ENCODE peak calls at places on chromosomes 11 and 22, in nine cellular contexts. One of them, this sample, is unnamed.

GRCh38 chr22:38878001-38878400 is 6.0 kb upstream of the CBX6 start:
- DNase-seq in body of pancreas: no peak
- DNase-seq in mesendoderm: no peak
- DNase-seq in BJ: no peak
- DNase-seq in uterus: no peak
- DNase-seq in aorta: no peak
- DNase-seq in sigmoid colon: no peak
- DNase-seq in cardiac muscle cell: no peak
- DNase-seq in Peyer's patch: no peak
- DNase-seq in this sample: no peak

GRCh38 chr22:22692707-22693530 is 48.5 kb downstream of the GGTLC2 start:
- DNase-seq in body of pancreas: peak
- DNase-seq in mesendoderm: peak
- DNase-seq in BJ: no peak
- DNase-seq in uterus: no peak
- DNase-seq in aorta: no peak
- DNase-seq in sigmoid colon: peak
- DNase-seq in cardiac muscle cell: peak
- DNase-seq in Peyer's patch: peak
- DNase-seq in this sample: peak

GRCh38 chr11:59560290-59560701 is 49.0 kb downstream of the OR4D9 start:
- DNase-seq in body of pancreas: peak
- DNase-seq in mesendoderm: peak
- DNase-seq in BJ: no peak
- DNase-seq in uterus: peak
- DNase-seq in aorta: no peak
- DNase-seq in sigmoid colon: peak
- DNase-seq in cardiac muscle cell: peak
- DNase-seq in Peyer's patch: peak
- DNase-seq in this sample: peak

GRCh38 chr11:117005758-117006157 is 92.5 kb downstream of the SIK3 start:
- DNase-seq in body of pancreas: no peak
- DNase-seq in mesendoderm: no peak
- DNase-seq in BJ: no peak
- DNase-seq in uterus: no peak
- DNase-seq in aorta: no peak
- DNase-seq in sigmoid colon: no peak
- DNase-seq in cardiac muscle cell: no peak
- DNase-seq in Peyer's patch: no peak
- DNase-seq in this sample: no peak

GRCh38 chr11:128610765-128611617 is 23.6 kb upstream of the ETS1 start:
- DNase-seq in body of pancreas: no peak
- DNase-seq in mesendoderm: no peak
- DNase-seq in BJ: no peak
- DNase-seq in uterus: no peak
- DNase-seq in aorta: no peak
- DNase-seq in sigmoid colon: no peak
- DNase-seq in cardiac muscle cell: no peak
- DNase-seq in Peyer's patch: peak
- DNase-seq in this sample: no peak

GRCh38 chr11:101327908-101328307 is 198.3 kb upstream of the PGR start:
- DNase-seq in body of pancreas: no peak
- DNase-seq in mesendoderm: no peak
- DNase-seq in BJ: no peak
- DNase-seq in uterus: no peak
- DNase-seq in aorta: no peak
- DNase-seq in sigmoid colon: no peak
- DNase-seq in cardiac muscle cell: peak
- DNase-seq in Peyer's patch: no peak
- DNase-seq in this sample: no peak

GRCh38 chr22:24962094-24962493 is 9.6 kb downstream of the KIAA1671 start:
- DNase-seq in body of pancreas: no peak
- DNase-seq in mesendoderm: no peak
- DNase-seq in BJ: no peak
- DNase-seq in uterus: no peak
- DNase-seq in aorta: no peak
- DNase-seq in sigmoid colon: no peak
- DNase-seq in cardiac muscle cell: no peak
- DNase-seq in Peyer's patch: no peak
- DNase-seq in this sample: no peak

GRCh38 chr22:37686002-37686982 is at the start of gene NOL12:
- DNase-seq in body of pancreas: peak
- DNase-seq in mesendoderm: peak
- DNase-seq in BJ: no peak
- DNase-seq in uterus: peak
- DNase-seq in aorta: peak
- DNase-seq in sigmoid colon: peak
- DNase-seq in cardiac muscle cell: peak
- DNase-seq in Peyer's patch: peak
- DNase-seq in this sample: peak

GRCh38 chr11:363948-364761 is 5.1 kb upstream of the B4GALNT4 start:
- DNase-seq in body of pancreas: peak
- DNase-seq in mesendoderm: peak
- DNase-seq in BJ: no peak
- DNase-seq in uterus: peak
- DNase-seq in aorta: peak
- DNase-seq in sigmoid colon: peak
- DNase-seq in cardiac muscle cell: no peak
- DNase-seq in Peyer's patch: peak
- DNase-seq in this sample: peak

GRCh38 chr11:2517016-2517385 is 72.2 kb downstream of the KCNQ1 start:
- DNase-seq in body of pancreas: no peak
- DNase-seq in mesendoderm: no peak
- DNase-seq in BJ: no peak
- DNase-seq in uterus: peak
- DNase-seq in aorta: peak
- DNase-seq in sigmoid colon: peak
- DNase-seq in cardiac muscle cell: no peak
- DNase-seq in Peyer's patch: peak
- DNase-seq in this sample: no peak

GRCh38 chr11:63666874-63667273 is 4.3 kb downstream of the ATL3 start:
- DNase-seq in body of pancreas: no peak
- DNase-seq in mesendoderm: no peak
- DNase-seq in BJ: no peak
- DNase-seq in uterus: no peak
- DNase-seq in aorta: no peak
- DNase-seq in sigmoid colon: no peak
- DNase-seq in cardiac muscle cell: peak
- DNase-seq in Peyer's patch: no peak
- DNase-seq in this sample: no peak

GRCh38 chr22:42270512-42271190 is at the start of gene TCF20:
- DNase-seq in body of pancreas: peak
- DNase-seq in mesendoderm: peak
- DNase-seq in BJ: no peak
- DNase-seq in uterus: peak
- DNase-seq in aorta: peak
- DNase-seq in sigmoid colon: peak
- DNase-seq in cardiac muscle cell: peak
- DNase-seq in Peyer's patch: peak
- DNase-seq in this sample: peak

GRCh38 chr11:14424096-14424495 is 65.1 kb upstream of the RRAS2 start:
- DNase-seq in body of pancreas: no peak
- DNase-seq in mesendoderm: peak
- DNase-seq in BJ: no peak
- DNase-seq in uterus: no peak
- DNase-seq in aorta: no peak
- DNase-seq in sigmoid colon: no peak
- DNase-seq in cardiac muscle cell: peak
- DNase-seq in Peyer's patch: no peak
- DNase-seq in this sample: no peak

DNA sequence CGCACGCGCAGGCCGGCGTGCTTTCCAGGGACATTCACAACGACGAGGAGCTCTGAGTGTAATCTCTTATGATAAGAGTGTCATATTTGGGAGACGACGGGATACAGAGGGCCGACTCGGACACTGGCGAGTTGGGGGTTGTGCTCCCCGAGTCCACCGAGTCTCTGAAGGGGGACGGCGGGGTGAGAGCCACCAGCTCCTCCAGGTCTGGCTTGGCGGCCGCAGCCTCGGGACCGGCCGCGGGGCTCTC is 170.9 kb upstream of the CTSC start:
- DNase-seq in body of pancreas: no peak
- DNase-seq in mesendoderm: no peak
- DNase-seq in BJ: no peak
- DNase-seq in uterus: no peak
- DNase-seq in aorta: peak
- DNase-seq in sigmoid colon: no peak
- DNase-seq in cardiac muscle cell: no peak
- DNase-seq in Peyer's patch: no peak
- DNase-seq in this sample: no peak
- H3K4me3 ChIP-seq in body of pancreas: no peak
- H3K4me3 ChIP-seq in mesendoderm: no peak
- H3K4me3 ChIP-seq in BJ: no peak
- H3K4me3 ChIP-seq in uterus: peak
- H3K4me3 ChIP-seq in aorta: no peak
- H3K4me3 ChIP-seq in sigmoid colon: peak
- H3K4me3 ChIP-seq in cardiac muscle cell: peak
- H3K4me3 ChIP-seq in Peyer's patch: peak
- H3K4me3 ChIP-seq in this sample: no peak

GRCh38 chr11:62542111-62542745 is 4.4 kb downstream of the AHNAK start:
- DNase-seq in body of pancreas: no peak
- DNase-seq in mesendoderm: no peak
- DNase-seq in BJ: no peak
- DNase-seq in uterus: no peak
- DNase-seq in aorta: no peak
- DNase-seq in sigmoid colon: no peak
- DNase-seq in cardiac muscle cell: no peak
- DNase-seq in Peyer's patch: peak
- DNase-seq in this sample: peak

GRCh38 chr11:62540804-62541671 is 5.6 kb downstream of the AHNAK start:
- DNase-seq in body of pancreas: no peak
- DNase-seq in mesendoderm: no peak
- DNase-seq in BJ: no peak
- DNase-seq in uterus: peak
- DNase-seq in aorta: no peak
- DNase-seq in sigmoid colon: peak
- DNase-seq in cardiac muscle cell: no peak
- DNase-seq in Peyer's patch: peak
- DNase-seq in this sample: no peak

GRCh38 chr11:62538470-62539237 is 8.0 kb downstream of the AHNAK start:
- DNase-seq in body of pancreas: no peak
- DNase-seq in mesendoderm: no peak
- DNase-seq in BJ: no peak
- DNase-seq in uterus: no peak
- DNase-seq in aorta: peak
- DNase-seq in sigmoid colon: no peak
- DNase-seq in cardiac muscle cell: no peak
- DNase-seq in Peyer's patch: no peak
- DNase-seq in this sample: peak

GRCh38 chr11:62536301-62536957 is 10.2 kb downstream of the AHNAK start:
- DNase-seq in body of pancreas: no peak
- DNase-seq in mesendoderm: no peak
- DNase-seq in BJ: no peak
- DNase-seq in uterus: peak
- DNase-seq in aorta: peak
- DNase-seq in sigmoid colon: peak
- DNase-seq in cardiac muscle cell: no peak
- DNase-seq in Peyer's patch: no peak
- DNase-seq in this sample: no peak

GRCh38 chr11:62539238-62539925 is 7.2 kb downstream of the AHNAK start:
- DNase-seq in body of pancreas: peak
- DNase-seq in mesendoderm: no peak
- DNase-seq in BJ: peak
- DNase-seq in uterus: peak
- DNase-seq in aorta: peak
- DNase-seq in sigmoid colon: peak
- DNase-seq in cardiac muscle cell: peak
- DNase-seq in Peyer's patch: peak
- DNase-seq in this sample: peak
- H3K4me3 ChIP-seq in body of pancreas: no peak
- H3K4me3 ChIP-seq in mesendoderm: no peak
- H3K4me3 ChIP-seq in BJ: peak
- H3K4me3 ChIP-seq in uterus: peak
- H3K4me3 ChIP-seq in aorta: no peak
- H3K4me3 ChIP-seq in sigmoid colon: peak
- H3K4me3 ChIP-seq in cardiac muscle cell: no peak
- H3K4me3 ChIP-seq in Peyer's patch: peak
- H3K4me3 ChIP-seq in this sample: peak

GRCh38 chr22:46376096-46376495 is 40.6 kb downstream of the TRMU start:
- DNase-seq in body of pancreas: no peak
- DNase-seq in mesendoderm: no peak
- DNase-seq in BJ: no peak
- DNase-seq in uterus: no peak
- DNase-seq in aorta: no peak
- DNase-seq in sigmoid colon: no peak
- DNase-seq in cardiac muscle cell: no peak
- DNase-seq in Peyer's patch: no peak
- DNase-seq in this sample: no peak
- H3K4me3 ChIP-seq in body of pancreas: no peak
- H3K4me3 ChIP-seq in mesendoderm: no peak
- H3K4me3 ChIP-seq in BJ: no peak
- H3K4me3 ChIP-seq in uterus: no peak
- H3K4me3 ChIP-seq in aorta: no peak
- H3K4me3 ChIP-seq in sigmoid colon: no peak
- H3K4me3 ChIP-seq in cardiac muscle cell: no peak
- H3K4me3 ChIP-seq in Peyer's patch: no peak
- H3K4me3 ChIP-seq in this sample: no peak

GRCh38 chr11:10564692-10565318 is 3.7 kb downstream of the LYVE1 start:
- DNase-seq in body of pancreas: no peak
- DNase-seq in mesendoderm: peak
- DNase-seq in BJ: no peak
- DNase-seq in uterus: no peak
- DNase-seq in aorta: no peak
- DNase-seq in sigmoid colon: no peak
- DNase-seq in cardiac muscle cell: peak
- DNase-seq in Peyer's patch: no peak
- DNase-seq in this sample: no peak

GRCh38 chr11:10566257-10566956 is 2.1 kb downstream of the LYVE1 start:
- DNase-seq in body of pancreas: no peak
- DNase-seq in mesendoderm: no peak
- DNase-seq in BJ: no peak
- DNase-seq in uterus: no peak
- DNase-seq in aorta: no peak
- DNase-seq in sigmoid colon: no peak
- DNase-seq in cardiac muscle cell: no peak
- DNase-seq in Peyer's patch: no peak
- DNase-seq in this sample: no peak

GRCh38 chr11:10565493-10565892 is 3.0 kb downstream of the LYVE1 start:
- DNase-seq in body of pancreas: no peak
- DNase-seq in mesendoderm: no peak
- DNase-seq in BJ: no peak
- DNase-seq in uterus: no peak
- DNase-seq in aorta: no peak
- DNase-seq in sigmoid colon: no peak
- DNase-seq in cardiac muscle cell: no peak
- DNase-seq in Peyer's patch: no peak
- DNase-seq in this sample: no peak

GRCh38 chr11:10568486-10568941 is at the start of gene LYVE1:
- DNase-seq in body of pancreas: peak
- DNase-seq in mesendoderm: no peak
- DNase-seq in BJ: no peak
- DNase-seq in uterus: no peak
- DNase-seq in aorta: no peak
- DNase-seq in sigmoid colon: peak
- DNase-seq in cardiac muscle cell: peak
- DNase-seq in Peyer's patch: no peak
- DNase-seq in this sample: no peak

DNA sequence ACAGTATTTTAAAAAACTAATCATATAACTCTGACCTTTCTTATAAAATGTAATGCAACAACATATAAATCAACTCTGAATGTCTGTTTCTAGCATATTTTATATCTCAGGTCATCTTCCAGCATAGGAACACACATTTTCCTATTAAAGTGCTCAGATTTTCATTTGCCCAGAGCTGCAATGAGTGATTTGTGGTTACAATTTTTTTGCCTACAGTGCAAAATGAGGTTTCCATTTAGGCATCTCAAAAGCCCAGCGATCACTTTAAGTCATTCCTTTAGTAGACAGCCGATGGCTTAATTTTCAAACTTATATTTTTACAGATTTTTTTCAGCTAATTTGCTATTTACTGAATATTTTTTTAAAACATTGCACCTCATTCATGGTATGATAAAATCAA is 999 bp downstream of the LYVE1 start:
- DNase-seq in body of pancreas: no peak
- DNase-seq in mesendoderm: no peak
- DNase-seq in BJ: no peak
- DNase-seq in uterus: no peak
- DNase-seq in aorta: no peak
- DNase-seq in sigmoid colon: no peak
- DNase-seq in cardiac muscle cell: no peak
- DNase-seq in Peyer's patch: no peak
- DNase-seq in this sample: no peak
- H3K4me3 ChIP-seq in body of pancreas: no peak
- H3K4me3 ChIP-seq in mesendoderm: no peak
- H3K4me3 ChIP-seq in BJ: no peak
- H3K4me3 ChIP-seq in uterus: no peak
- H3K4me3 ChIP-seq in aorta: no peak
- H3K4me3 ChIP-seq in sigmoid colon: peak
- H3K4me3 ChIP-seq in cardiac muscle cell: no peak
- H3K4me3 ChIP-seq in Peyer's patch: no peak
- H3K4me3 ChIP-seq in this sample: no peak

This sample was measured in small intestine.